ENCODE peak calls at places on chromosomes 6 and 20, in nine cellular contexts. N is H1; R is thoracic aorta; G is heart left ventricle; I is CD8-positive, alpha-beta T cell; W is prostate gland; P is tibial artery; T is endodermal cell; M is ascending aorta. V is an unnamed sample.

GRCh38 chr20:58233881-58234528 is 5.6 kb upstream of the ANKRD60 start:
- DNase-seq in N (peak; percentile 97), R (no peak), G (no peak), I (peak; percentile 53), W (no peak), P (no peak), T (peak; percentile 95), M (no peak), V (no peak)

GRCh38 chr6:32815996-32816395 is 806 bp downstream of the HLA-DOB start:
- DNase-seq in N (no peak), R (no peak), G (no peak), I (no peak), W (no peak), P (no peak), T (no peak), M (no peak), V (no peak)

GRCh38 chr20:22339091-22339881 is 245.1 kb downstream of the FOXA2 start:
- DNase-seq in N (peak; percentile 57), R (no peak), G (no peak), I (no peak), W (peak; percentile 67), P (no peak), T (peak; percentile 80), M (no peak), V (peak; percentile 71)

GRCh38 chr6:36050947-36051710 is 23.5 kb downstream of the MAPK14 start:
- DNase-seq in N (no peak), R (no peak), G (no peak), I (no peak), W (no peak), P (no peak), T (no peak), M (no peak), V (no peak)

GRCh38 chr6:26485401-26485800 is 14.7 kb upstream of the BTN1A1 start:
- DNase-seq in N (no peak), R (no peak), G (no peak), I (no peak), W (no peak), P (no peak), T (no peak), M (no peak), V (no peak)

GRCh38 chr20:56606174-56606945 is 22.7 kb upstream of the TFAP2C start:
- DNase-seq in N (no peak), R (no peak), G (no peak), I (no peak), W (no peak), P (no peak), T (no peak), M (no peak), V (peak; percentile 28)

GRCh38 chr6:142841915-142842314 is 103.1 kb downstream of the HIVEP2 start:
- DNase-seq in N (no peak), R (no peak), G (no peak), I (no peak), W (no peak), P (no peak), T (no peak), M (no peak), V (no peak)

GRCh38 chr6:54920628-54921027 is 74.1 kb downstream of the FAM83B start:
- DNase-seq in N (no peak), R (no peak), G (no peak), I (no peak), W (no peak), P (no peak), T (no peak), M (no peak), V (peak; percentile 54)

GRCh38 chr20:9154464-9155024 is 85.7 kb downstream of the PLCB4 start:
- DNase-seq in N (no peak), R (no peak), G (no peak), I (no peak), W (no peak), P (no peak), T (no peak), M (no peak), V (no peak)

GRCh38 chr20:58944610-58945009 is 36.4 kb upstream of the NELFCD start:
- DNase-seq in N (no peak), R (no peak), G (no peak), I (no peak), W (no peak), P (no peak), T (peak; percentile 52), M (no peak), V (no peak)

GRCh38 chr20:44136579-44136978 is 50.4 kb downstream of the JPH2 start:
- DNase-seq in N (no peak), R (no peak), G (no peak), I (no peak), W (no peak), P (no peak), T (no peak), M (no peak), V (no peak)

GRCh38 chr6:168968228-168968627 is 285.4 kb downstream of the THBS2 start:
- DNase-seq in N (no peak), R (no peak), G (no peak), I (peak; percentile 22), W (no peak), P (no peak), T (no peak), M (no peak), V (peak; percentile 62)

GRCh38 chr6:167851349-167851952 is 24.7 kb downstream of the AFDN start:
- DNase-seq in N (no peak), R (no peak), G (no peak), I (no peak), W (no peak), P (no peak), T (no peak), M (no peak), V (no peak)

GRCh38 chr20:19977373-19977770 is 39.8 kb upstream of the NAA20 start:
- DNase-seq in N (no peak), R (no peak), G (no peak), I (no peak), W (no peak), P (no peak), T (no peak), M (no peak), V (no peak)

GRCh38 chr20:64079273-64080012 is at the start of gene RGS19:
- DNase-seq in N (peak; percentile 86), R (no peak), G (peak; percentile 88), I (peak; percentile 73), W (peak; percentile 75), P (peak; percentile 84), T (peak; percentile 88), M (no peak), V (no peak)

GRCh38 chr6:32854376-32855178 is 585 bp downstream of the PSMB9 start:
- DNase-seq in N (no peak), R (no peak), G (peak; percentile 58), I (peak; percentile 66), W (peak; percentile 43), P (peak; percentile 71), T (no peak), M (no peak), V (no peak)

GRCh38 chr6:39379026-39379425 is 56.5 kb upstream of the KCNK16 start:
- DNase-seq in N (no peak), R (no peak), G (no peak), I (no peak), W (no peak), P (no peak), T (no peak), M (no peak), V (no peak)
- H3K27ac ChIP-seq in N (no peak overlapping the region), R (no peak overlapping the region), G (no peak overlapping the region), I (no peak overlapping the region), W (no peak overlapping the region), P (no peak overlapping the region), T (no peak overlapping the region), M (no peak overlapping the region), V (no peak overlapping the region)

GRCh38 chr6:112802154-112802553 is 455.0 kb downstream of the RFPL4B start:
- DNase-seq in N (no peak), R (no peak), G (no peak), I (no peak), W (no peak), P (no peak), T (no peak), M (no peak), V (peak; percentile 42)
- TF ChIP-seq CTCF in N (no peak), R (no peak), G (no peak), I (no peak), W (no peak), P (no peak), T (no peak), M (no peak), V (no peak)

GRCh38 chr6:134936927-134937326 is 13.0 kb downstream of the ALDH8A1 start:
- DNase-seq in N (no peak), R (no peak), G (no peak), I (no peak), W (no peak), P (no peak), T (no peak), M (no peak), V (no peak)

GRCh38 chr6:134936476-134936875 is 13.4 kb downstream of the ALDH8A1 start:
- DNase-seq in N (no peak), R (no peak), G (no peak), I (no peak), W (no peak), P (no peak), T (no peak), M (no peak), V (no peak)

GRCh38 chr6:134938896-134939295 is 11.0 kb downstream of the ALDH8A1 start:
- DNase-seq in N (no peak), R (no peak), G (no peak), I (peak; percentile 31), W (no peak), P (no peak), T (no peak), M (no peak), V (no peak)

GRCh38 chr6:134935076-134935475 is 14.8 kb downstream of the ALDH8A1 start:
- DNase-seq in N (no peak), R (no peak), G (no peak), I (no peak), W (no peak), P (no peak), T (no peak), M (no peak), V (peak; percentile 46)

DNA sequence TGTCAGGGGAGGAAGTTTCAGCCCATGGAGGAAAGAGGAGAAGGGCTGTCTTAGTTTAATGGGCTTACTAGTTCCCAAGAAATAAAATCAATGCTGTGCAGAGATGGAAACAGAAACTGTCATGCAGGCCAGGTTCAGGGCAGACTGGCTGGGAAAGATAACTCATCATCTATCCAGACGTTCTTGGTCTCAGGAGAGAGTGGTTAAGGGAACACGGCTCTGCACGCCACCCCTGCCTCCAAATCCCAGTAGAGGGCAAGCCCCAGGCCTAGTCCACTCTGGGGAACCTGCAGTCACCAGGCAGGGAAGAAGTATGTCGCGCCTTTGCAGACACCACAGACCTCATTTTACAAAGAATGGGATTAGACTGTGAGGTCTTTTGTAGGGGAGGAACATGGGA is 12.5 kb downstream of the ALDH8A1 start:
- DNase-seq in N (no peak), R (no peak), G (no peak), I (no peak), W (no peak), P (no peak), T (no peak), M (no peak), V (no peak)
- H3K27ac ChIP-seq in N (no peak overlapping the region), R (no peak overlapping the region), G (no peak overlapping the region), I (no peak overlapping the region), W (no peak overlapping the region), P (no peak overlapping the region), T (no peak overlapping the region), M (no peak overlapping the region), V (peak overlapping the region; percentile 37)

DNA sequence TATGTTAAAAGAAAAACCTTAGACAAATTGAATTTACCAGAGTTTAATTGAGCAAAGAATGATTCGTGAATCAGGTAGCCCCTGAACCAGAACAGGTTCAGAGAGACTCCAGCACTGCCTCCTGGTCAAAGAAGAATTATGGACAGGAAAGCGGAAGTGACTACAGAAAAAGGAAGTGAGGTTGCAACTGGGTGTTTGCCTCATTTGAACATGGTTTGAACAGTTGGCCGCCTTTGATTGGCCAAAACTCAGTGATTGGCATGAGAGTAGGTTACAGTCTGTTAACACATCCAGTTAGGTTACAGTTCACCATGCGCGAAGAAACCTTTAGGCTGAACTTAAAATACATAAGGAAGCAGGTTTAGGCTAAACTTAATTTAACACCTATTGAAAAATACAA is 248.8 kb downstream of the TFAP2A start:
- DNase-seq in N (no peak), R (no peak), G (no peak), I (no peak), W (no peak), P (no peak), T (no peak), M (no peak), V (no peak)
- TF ChIP-seq CTCF in N (no peak), R (no peak), G (no peak), I (no peak), W (no peak), P (no peak), T (no peak), M (no peak), V (no peak)